ENCODE peak calls at places on chromosomes 7 and 10, in six cellular contexts. G is NCI-H460, K is coronary artery, I is GM23248, A is T-helper 9 cell, H is ELF-1. O is an unnamed sample.

GRCh38 chr7:37765872-37766525 is 82.4 kb upstream of the NME8 start:
- DNase-seq in G (no peak), K (no peak), I (no peak), A (no peak), H (no peak), O (no peak)

GRCh38 chr7:146956323-146956722 is 839.7 kb downstream of the CNTNAP2 start:
- DNase-seq in G (no peak), K (no peak), I (no peak), A (no peak), H (no peak), O (no peak)

GRCh38 chr10:101467286-101467770 is 113.4 kb downstream of the BTRC start:
- DNase-seq in G (peak), K (no peak), I (peak), A (no peak), H (peak), O (peak)

GRCh38 chr10:62330213-62330612 is 44.0 kb upstream of the ZNF365 start:
- DNase-seq in G (no peak), K (no peak), I (no peak), A (no peak), H (no peak), O (no peak)

GRCh38 chr10:7411671-7412481 is 1.0 kb upstream of the SFMBT2 start:
- DNase-seq in G (no peak), K (no peak), I (no peak), A (peak), H (peak), O (no peak)

GRCh38 chr7:159019111-159019510 is 125.6 kb downstream of the VIPR2 start:
- DNase-seq in G (no peak), K (no peak), I (no peak), A (no peak), H (no peak), O (no peak)

GRCh38 chr7:28957064-28957821 is 887 bp downstream of the TRIL start:
- DNase-seq in G (no peak), K (no peak), I (peak), A (no peak), H (peak), O (no peak)

GRCh38 chr7:111741811-111742240 is 179.5 kb upstream of the IMMP2L start:
- DNase-seq in G (peak), K (no peak), I (peak), A (peak), H (peak), O (peak)

GRCh38 chr10:18214692-18215563 is 74.7 kb downstream of the CACNB2 start:
- DNase-seq in G (peak), K (no peak), I (peak), A (no peak), H (peak), O (peak)

GRCh38 chr10:118557946-118558345 is 37.5 kb downstream of the PRLHR start:
- DNase-seq in G (no peak), K (no peak), I (no peak), A (no peak), H (peak), O (no peak)

GRCh38 chr10:66591865-66592264 is 334.0 kb upstream of the LRRTM3 start:
- DNase-seq in G (no peak), K (no peak), I (no peak), A (no peak), H (no peak), O (no peak)

GRCh38 chr7:75623390-75624133 is 115.2 kb downstream of the HIP1 start:
- DNase-seq in G (no peak), K (no peak), I (peak), A (no peak), H (no peak), O (no peak)

GRCh38 chr10:85317827-85318226 is 989.4 kb downstream of the CCSER2 start:
- DNase-seq in G (no peak), K (no peak), I (no peak), A (no peak), H (peak), O (no peak)

GRCh38 chr7:44884553-44885393 is 557 bp downstream of the PURB start:
- DNase-seq in G (peak), K (peak), I (peak), A (peak), H (peak), O (peak)

GRCh38 chr10:101896466-101896865 is 52.9 kb upstream of the KCNIP2 start:
- DNase-seq in G (no peak), K (no peak), I (peak), A (no peak), H (no peak), O (no peak)

GRCh38 chr10:95421782-95422181 is 131.0 kb upstream of the PDLIM1 start:
- DNase-seq in G (no peak), K (no peak), I (no peak), A (no peak), H (no peak), O (no peak)

GRCh38 chr10:30827531-30828120 is 198.1 kb upstream of the LYZL2 start:
- DNase-seq in G (no peak), K (no peak), I (peak), A (no peak), H (no peak), O (no peak)

GRCh38 chr10:127338391-127339108 is 142.2 kb upstream of the INSYN2A start:
- DNase-seq in G (no peak), K (no peak), I (peak), A (no peak), H (no peak), O (no peak)

GRCh38 chr7:5077740-5078139 is 32.1 kb downstream of the RBAK start:
- DNase-seq in G (no peak), K (no peak), I (peak), A (no peak), H (no peak), O (peak)

GRCh38 chr10:88227342-88228018 is 355.6 kb downstream of the RNLS start:
- DNase-seq in G (peak), K (no peak), I (no peak), A (no peak), H (no peak), O (no peak)

GRCh38 chr10:93445978-93446720 is 36.0 kb downstream of the MYOF start:
- DNase-seq in G (no peak), K (no peak), I (peak), A (no peak), H (no peak), O (no peak)

GRCh38 chr7:28830831-28831230 is 127.3 kb downstream of the TRIL start:
- DNase-seq in G (no peak), K (no peak), I (no peak), A (no peak), H (no peak), O (peak)

GRCh38 chr10:73641272-73642060 is at the start of gene MYOZ1:
- DNase-seq in G (no peak), K (no peak), I (peak), A (no peak), H (peak), O (peak)

GRCh38 chr10:101282937-101283336 is 53.7 kb upstream of the LBX1 start:
- DNase-seq in G (no peak), K (no peak), I (no peak), A (no peak), H (no peak), O (no peak)

GRCh38 chr7:138170298-138170697 is 94.0 kb downstream of the AKR1D1 start:
- DNase-seq in G (no peak), K (no peak), I (no peak), A (no peak), H (peak), O (no peak)